ENCODE peak calls at places on chromosomes 6 and 20, in eight cellular contexts. One of them, this sample, is unnamed.

GRCh38 chr20:53529658-53530057 is 64.0 kb downstream of the ZNF217 start:
- DNase-seq in NCI-H748 treated with DMSO at 0.1 percent for 48 hours: no peak
- DNase-seq in pulmonary artery endothelial cell: no peak
- DNase-seq in putamen: no peak
- DNase-seq in uterus: no peak
- DNase-seq in activated CD4-positive, alpha-beta T cell treated with anti-CD3 and anti-CD28 coated beads, Interleukin-2, amount 10 ng/mL, durations not matched to agents 7 days and 5 days: no peak
- DNase-seq in breast epithelium: no peak
- DNase-seq in SK-N-SH: no peak
- DNase-seq in this sample: no peak

GRCh38 chr6:132491303-132491702 is 21.6 kb downstream of the STX7 start:
- DNase-seq in putamen: no peak
- DNase-seq in SK-N-SH: no peak
- DNase-seq in pulmonary artery endothelial cell: no peak
- DNase-seq in uterus: peak; percentile 30
- DNase-seq in breast epithelium: no peak
- DNase-seq in NCI-H748 treated with DMSO at 0.1 percent for 48 hours: no peak
- DNase-seq in activated CD4-positive, alpha-beta T cell treated with anti-CD3 and anti-CD28 coated beads, Interleukin-2, amount 10 ng/mL, durations not matched to agents 7 days and 5 days: no peak
- DNase-seq in this sample: no peak

GRCh38 chr6:104548297-104548696 is 311.4 kb downstream of the HACE1 start:
- DNase-seq in NCI-H748 treated with DMSO at 0.1 percent for 48 hours: no peak
- DNase-seq in pulmonary artery endothelial cell: no peak
- DNase-seq in uterus: no peak
- DNase-seq in activated CD4-positive, alpha-beta T cell treated with anti-CD3 and anti-CD28 coated beads, Interleukin-2, amount 10 ng/mL, durations not matched to agents 7 days and 5 days: no peak
- DNase-seq in breast epithelium: no peak
- DNase-seq in putamen: no peak
- DNase-seq in SK-N-SH: no peak
- DNase-seq in this sample: no peak

GRCh38 chr20:11473971-11474370 is 443.7 kb upstream of the BTBD3 start:
- DNase-seq in SK-N-SH: no peak
- DNase-seq in NCI-H748 treated with DMSO at 0.1 percent for 48 hours: no peak
- DNase-seq in activated CD4-positive, alpha-beta T cell treated with anti-CD3 and anti-CD28 coated beads, Interleukin-2, amount 10 ng/mL, durations not matched to agents 7 days and 5 days: no peak
- DNase-seq in uterus: no peak
- DNase-seq in pulmonary artery endothelial cell: no peak
- DNase-seq in putamen: no peak
- DNase-seq in breast epithelium: no peak
- DNase-seq in this sample: no peak

GRCh38 chr6:100176321-100176950 is 182.4 kb upstream of the MCHR2 start:
- DNase-seq in NCI-H748 treated with DMSO at 0.1 percent for 48 hours: no peak
- DNase-seq in putamen: no peak
- DNase-seq in uterus: no peak
- DNase-seq in breast epithelium: no peak
- DNase-seq in activated CD4-positive, alpha-beta T cell treated with anti-CD3 and anti-CD28 coated beads, Interleukin-2, amount 10 ng/mL, durations not matched to agents 7 days and 5 days: no peak
- DNase-seq in SK-N-SH: no peak
- DNase-seq in pulmonary artery endothelial cell: no peak
- DNase-seq in this sample: no peak

GRCh38 chr6:91669154-91669903 is 1082.5 kb upstream of the MAP3K7 start:
- DNase-seq in NCI-H748 treated with DMSO at 0.1 percent for 48 hours: no peak
- DNase-seq in breast epithelium: no peak
- DNase-seq in pulmonary artery endothelial cell: no peak
- DNase-seq in putamen: peak; percentile 87
- DNase-seq in uterus: no peak
- DNase-seq in activated CD4-positive, alpha-beta T cell treated with anti-CD3 and anti-CD28 coated beads, Interleukin-2, amount 10 ng/mL, durations not matched to agents 7 days and 5 days: no peak
- DNase-seq in SK-N-SH: no peak
- DNase-seq in this sample: no peak

GRCh38 chr20:35954907-35955251 is 577 bp upstream of the SCAND1 start:
- DNase-seq in SK-N-SH: no peak
- DNase-seq in breast epithelium: no peak
- DNase-seq in putamen: no peak
- DNase-seq in activated CD4-positive, alpha-beta T cell treated with anti-CD3 and anti-CD28 coated beads, Interleukin-2, amount 10 ng/mL, durations not matched to agents 7 days and 5 days: peak; percentile 43
- DNase-seq in pulmonary artery endothelial cell: no peak
- DNase-seq in NCI-H748 treated with DMSO at 0.1 percent for 48 hours: no peak
- DNase-seq in uterus: no peak
- DNase-seq in this sample: peak; percentile 18

GRCh38 chr20:11686900-11687543 is 230.7 kb upstream of the BTBD3 start:
- DNase-seq in uterus: no peak
- DNase-seq in NCI-H748 treated with DMSO at 0.1 percent for 48 hours: peak; percentile 89
- DNase-seq in putamen: peak; percentile 39
- DNase-seq in activated CD4-positive, alpha-beta T cell treated with anti-CD3 and anti-CD28 coated beads, Interleukin-2, amount 10 ng/mL, durations not matched to agents 7 days and 5 days: no peak
- DNase-seq in SK-N-SH: no peak
- DNase-seq in breast epithelium: no peak
- DNase-seq in pulmonary artery endothelial cell: no peak
- DNase-seq in this sample: no peak

GRCh38 chr6:52574709-52575489 is 2.0 kb downstream of the TRAM2 start:
- DNase-seq in NCI-H748 treated with DMSO at 0.1 percent for 48 hours: no peak
- DNase-seq in pulmonary artery endothelial cell: no peak
- DNase-seq in uterus: no peak
- DNase-seq in breast epithelium: no peak
- DNase-seq in activated CD4-positive, alpha-beta T cell treated with anti-CD3 and anti-CD28 coated beads, Interleukin-2, amount 10 ng/mL, durations not matched to agents 7 days and 5 days: peak; percentile 78
- DNase-seq in SK-N-SH: no peak
- DNase-seq in putamen: no peak
- DNase-seq in this sample: peak; percentile 46

GRCh38 chr6:36677059-36677749 is 1.3 kb upstream of the CDKN1A start:
- DNase-seq in pulmonary artery endothelial cell: no peak
- DNase-seq in SK-N-SH: peak; percentile 41
- DNase-seq in breast epithelium: no peak
- DNase-seq in uterus: no peak
- DNase-seq in NCI-H748 treated with DMSO at 0.1 percent for 48 hours: no peak
- DNase-seq in activated CD4-positive, alpha-beta T cell treated with anti-CD3 and anti-CD28 coated beads, Interleukin-2, amount 10 ng/mL, durations not matched to agents 7 days and 5 days: no peak
- DNase-seq in putamen: no peak
- DNase-seq in this sample: no peak

GRCh38 chr20:4545526-4545925 is 176.2 kb upstream of the PRND start:
- DNase-seq in activated CD4-positive, alpha-beta T cell treated with anti-CD3 and anti-CD28 coated beads, Interleukin-2, amount 10 ng/mL, durations not matched to agents 7 days and 5 days: no peak
- DNase-seq in SK-N-SH: no peak
- DNase-seq in putamen: no peak
- DNase-seq in NCI-H748 treated with DMSO at 0.1 percent for 48 hours: no peak
- DNase-seq in uterus: no peak
- DNase-seq in pulmonary artery endothelial cell: no peak
- DNase-seq in breast epithelium: no peak
- DNase-seq in this sample: no peak

GRCh38 chr20:20369353-20370086 is 1.6 kb downstream of the INSM1 start:
- DNase-seq in NCI-H748 treated with DMSO at 0.1 percent for 48 hours: peak; percentile 74
- DNase-seq in SK-N-SH: peak; percentile 50
- DNase-seq in pulmonary artery endothelial cell: no peak
- DNase-seq in breast epithelium: no peak
- DNase-seq in uterus: no peak
- DNase-seq in putamen: no peak
- DNase-seq in activated CD4-positive, alpha-beta T cell treated with anti-CD3 and anti-CD28 coated beads, Interleukin-2, amount 10 ng/mL, durations not matched to agents 7 days and 5 days: no peak
- DNase-seq in this sample: no peak

GRCh38 chr6:117326396-117326795 is 61.0 kb downstream of the VGLL2 start:
- DNase-seq in activated CD4-positive, alpha-beta T cell treated with anti-CD3 and anti-CD28 coated beads, Interleukin-2, amount 10 ng/mL, durations not matched to agents 7 days and 5 days: no peak
- DNase-seq in putamen: no peak
- DNase-seq in breast epithelium: no peak
- DNase-seq in SK-N-SH: no peak
- DNase-seq in pulmonary artery endothelial cell: no peak
- DNase-seq in NCI-H748 treated with DMSO at 0.1 percent for 48 hours: no peak
- DNase-seq in uterus: no peak
- DNase-seq in this sample: no peak

GRCh38 chr6:165686966-165687365 is 23.9 kb upstream of the PDE10A start:
- DNase-seq in NCI-H748 treated with DMSO at 0.1 percent for 48 hours: no peak
- DNase-seq in breast epithelium: no peak
- DNase-seq in pulmonary artery endothelial cell: no peak
- DNase-seq in SK-N-SH: no peak
- DNase-seq in putamen: peak; percentile 86
- DNase-seq in activated CD4-positive, alpha-beta T cell treated with anti-CD3 and anti-CD28 coated beads, Interleukin-2, amount 10 ng/mL, durations not matched to agents 7 days and 5 days: no peak
- DNase-seq in uterus: no peak
- DNase-seq in this sample: no peak

GRCh38 chr6:63347599-63347998 is 27.8 kb upstream of the LGSN start:
- DNase-seq in uterus: no peak
- DNase-seq in breast epithelium: no peak
- DNase-seq in activated CD4-positive, alpha-beta T cell treated with anti-CD3 and anti-CD28 coated beads, Interleukin-2, amount 10 ng/mL, durations not matched to agents 7 days and 5 days: no peak
- DNase-seq in pulmonary artery endothelial cell: peak; percentile 61
- DNase-seq in SK-N-SH: no peak
- DNase-seq in putamen: no peak
- DNase-seq in NCI-H748 treated with DMSO at 0.1 percent for 48 hours: no peak
- DNase-seq in this sample: no peak

GRCh38 chr6:3838992-3839867 is 9.9 kb upstream of the FAM50B start:
- DNase-seq in breast epithelium: no peak
- DNase-seq in putamen: no peak
- DNase-seq in activated CD4-positive, alpha-beta T cell treated with anti-CD3 and anti-CD28 coated beads, Interleukin-2, amount 10 ng/mL, durations not matched to agents 7 days and 5 days: no peak
- DNase-seq in uterus: no peak
- DNase-seq in NCI-H748 treated with DMSO at 0.1 percent for 48 hours: no peak
- DNase-seq in SK-N-SH: no peak
- DNase-seq in pulmonary artery endothelial cell: no peak
- DNase-seq in this sample: no peak

GRCh38 chr20:22462975-22463914 is 121.1 kb downstream of the FOXA2 start:
- DNase-seq in breast epithelium: no peak
- DNase-seq in SK-N-SH: no peak
- DNase-seq in NCI-H748 treated with DMSO at 0.1 percent for 48 hours: peak; percentile 99
- DNase-seq in activated CD4-positive, alpha-beta T cell treated with anti-CD3 and anti-CD28 coated beads, Interleukin-2, amount 10 ng/mL, durations not matched to agents 7 days and 5 days: no peak
- DNase-seq in uterus: no peak
- DNase-seq in pulmonary artery endothelial cell: no peak
- DNase-seq in putamen: no peak
- DNase-seq in this sample: no peak

GRCh38 chr20:16280219-16280618 is 293.0 kb downstream of the KIF16B start:
- DNase-seq in activated CD4-positive, alpha-beta T cell treated with anti-CD3 and anti-CD28 coated beads, Interleukin-2, amount 10 ng/mL, durations not matched to agents 7 days and 5 days: no peak
- DNase-seq in SK-N-SH: no peak
- DNase-seq in uterus: no peak
- DNase-seq in NCI-H748 treated with DMSO at 0.1 percent for 48 hours: no peak
- DNase-seq in putamen: no peak
- DNase-seq in breast epithelium: no peak
- DNase-seq in pulmonary artery endothelial cell: no peak
- DNase-seq in this sample: no peak

GRCh38 chr6:138787138-138787537 is 8.7 kb upstream of the ECT2L start:
- DNase-seq in SK-N-SH: no peak
- DNase-seq in breast epithelium: no peak
- DNase-seq in pulmonary artery endothelial cell: no peak
- DNase-seq in uterus: no peak
- DNase-seq in putamen: no peak
- DNase-seq in NCI-H748 treated with DMSO at 0.1 percent for 48 hours: no peak
- DNase-seq in activated CD4-positive, alpha-beta T cell treated with anti-CD3 and anti-CD28 coated beads, Interleukin-2, amount 10 ng/mL, durations not matched to agents 7 days and 5 days: no peak
- DNase-seq in this sample: no peak

GRCh38 chr20:44703183-44703925 is 11.8 kb upstream of the CCN5 start:
- DNase-seq in breast epithelium: no peak
- DNase-seq in putamen: no peak
- DNase-seq in uterus: no peak
- DNase-seq in pulmonary artery endothelial cell: no peak
- DNase-seq in activated CD4-positive, alpha-beta T cell treated with anti-CD3 and anti-CD28 coated beads, Interleukin-2, amount 10 ng/mL, durations not matched to agents 7 days and 5 days: no peak
- DNase-seq in SK-N-SH: no peak
- DNase-seq in NCI-H748 treated with DMSO at 0.1 percent for 48 hours: no peak
- DNase-seq in this sample: no peak

GRCh38 chr20:8990770-8991169 is 78.1 kb upstream of the PLCB4 start:
- DNase-seq in activated CD4-positive, alpha-beta T cell treated with anti-CD3 and anti-CD28 coated beads, Interleukin-2, amount 10 ng/mL, durations not matched to agents 7 days and 5 days: no peak
- DNase-seq in breast epithelium: no peak
- DNase-seq in putamen: no peak
- DNase-seq in uterus: no peak
- DNase-seq in pulmonary artery endothelial cell: no peak
- DNase-seq in SK-N-SH: no peak
- DNase-seq in NCI-H748 treated with DMSO at 0.1 percent for 48 hours: no peak
- DNase-seq in this sample: no peak

GRCh38 chr6:166989427-166990034 is 9.7 kb upstream of the CEP43 start:
- DNase-seq in putamen: peak; percentile 39
- DNase-seq in pulmonary artery endothelial cell: no peak
- DNase-seq in SK-N-SH: peak; percentile 34
- DNase-seq in NCI-H748 treated with DMSO at 0.1 percent for 48 hours: peak; percentile 1
- DNase-seq in breast epithelium: no peak
- DNase-seq in activated CD4-positive, alpha-beta T cell treated with anti-CD3 and anti-CD28 coated beads, Interleukin-2, amount 10 ng/mL, durations not matched to agents 7 days and 5 days: peak; percentile 23
- DNase-seq in uterus: no peak
- DNase-seq in this sample: peak; percentile 28

GRCh38 chr6:12704946-12705345 is 11.6 kb upstream of the PHACTR1 start:
- DNase-seq in putamen: no peak
- DNase-seq in pulmonary artery endothelial cell: no peak
- DNase-seq in NCI-H748 treated with DMSO at 0.1 percent for 48 hours: no peak
- DNase-seq in breast epithelium: no peak
- DNase-seq in uterus: no peak
- DNase-seq in SK-N-SH: no peak
- DNase-seq in activated CD4-positive, alpha-beta T cell treated with anti-CD3 and anti-CD28 coated beads, Interleukin-2, amount 10 ng/mL, durations not matched to agents 7 days and 5 days: no peak
- DNase-seq in this sample: no peak

GRCh38 chr20:7449269-7449668 is 491.0 kb downstream of the HAO1 start:
- DNase-seq in NCI-H748 treated with DMSO at 0.1 percent for 48 hours: no peak
- DNase-seq in SK-N-SH: no peak
- DNase-seq in pulmonary artery endothelial cell: no peak
- DNase-seq in uterus: no peak
- DNase-seq in breast epithelium: no peak
- DNase-seq in activated CD4-positive, alpha-beta T cell treated with anti-CD3 and anti-CD28 coated beads, Interleukin-2, amount 10 ng/mL, durations not matched to agents 7 days and 5 days: no peak
- DNase-seq in putamen: no peak
- DNase-seq in this sample: no peak

GRCh38 chr6:4687989-4688947 is 87.9 kb upstream of the CDYL start:
- DNase-seq in activated CD4-positive, alpha-beta T cell treated with anti-CD3 and anti-CD28 coated beads, Interleukin-2, amount 10 ng/mL, durations not matched to agents 7 days and 5 days: no peak
- DNase-seq in uterus: no peak
- DNase-seq in pulmonary artery endothelial cell: peak; percentile 44
- DNase-seq in putamen: no peak
- DNase-seq in breast epithelium: no peak
- DNase-seq in NCI-H748 treated with DMSO at 0.1 percent for 48 hours: no peak
- DNase-seq in SK-N-SH: no peak
- DNase-seq in this sample: no peak

GRCh38 chr6:84791927-84792326 is 27.5 kb upstream of the TBX18 start:
- DNase-seq in putamen: no peak
- DNase-seq in pulmonary artery endothelial cell: no peak
- DNase-seq in breast epithelium: no peak
- DNase-seq in NCI-H748 treated with DMSO at 0.1 percent for 48 hours: no peak
- DNase-seq in uterus: no peak
- DNase-seq in activated CD4-positive, alpha-beta T cell treated with anti-CD3 and anti-CD28 coated beads, Interleukin-2, amount 10 ng/mL, durations not matched to agents 7 days and 5 days: no peak
- DNase-seq in SK-N-SH: no peak
- DNase-seq in this sample: no peak

GRCh38 chr6:100134297-100134696 is 140.3 kb upstream of the MCHR2 start:
- DNase-seq in putamen: no peak
- DNase-seq in NCI-H748 treated with DMSO at 0.1 percent for 48 hours: no peak
- DNase-seq in activated CD4-positive, alpha-beta T cell treated with anti-CD3 and anti-CD28 coated beads, Interleukin-2, amount 10 ng/mL, durations not matched to agents 7 days and 5 days: no peak
- DNase-seq in uterus: no peak
- DNase-seq in breast epithelium: no peak
- DNase-seq in SK-N-SH: no peak
- DNase-seq in pulmonary artery endothelial cell: no peak
- DNase-seq in this sample: no peak

GRCh38 chr6:37631295-37631694 is 66.4 kb downstream of the MDGA1 start:
- DNase-seq in breast epithelium: no peak
- DNase-seq in pulmonary artery endothelial cell: no peak
- DNase-seq in SK-N-SH: no peak
- DNase-seq in activated CD4-positive, alpha-beta T cell treated with anti-CD3 and anti-CD28 coated beads, Interleukin-2, amount 10 ng/mL, durations not matched to agents 7 days and 5 days: no peak
- DNase-seq in uterus: no peak
- DNase-seq in NCI-H748 treated with DMSO at 0.1 percent for 48 hours: no peak
- DNase-seq in putamen: no peak
- DNase-seq in this sample: no peak

GRCh38 chr6:13421425-13422057 is 65.9 kb downstream of the GFOD1 start:
- DNase-seq in pulmonary artery endothelial cell: no peak
- DNase-seq in SK-N-SH: no peak
- DNase-seq in NCI-H748 treated with DMSO at 0.1 percent for 48 hours: no peak
- DNase-seq in uterus: no peak
- DNase-seq in activated CD4-positive, alpha-beta T cell treated with anti-CD3 and anti-CD28 coated beads, Interleukin-2, amount 10 ng/mL, durations not matched to agents 7 days and 5 days: no peak
- DNase-seq in breast epithelium: no peak
- DNase-seq in putamen: no peak
- DNase-seq in this sample: no peak

GRCh38 chr20:19327401-19327800 is 115.0 kb downstream of the SLC24A3 start:
- DNase-seq in uterus: no peak
- DNase-seq in activated CD4-positive, alpha-beta T cell treated with anti-CD3 and anti-CD28 coated beads, Interleukin-2, amount 10 ng/mL, durations not matched to agents 7 days and 5 days: no peak
- DNase-seq in pulmonary artery endothelial cell: no peak
- DNase-seq in breast epithelium: no peak
- DNase-seq in SK-N-SH: no peak
- DNase-seq in putamen: no peak
- DNase-seq in NCI-H748 treated with DMSO at 0.1 percent for 48 hours: no peak
- DNase-seq in this sample: no peak

GRCh38 chr6:2807342-2808090 is 34.1 kb downstream of the SERPINB1 start:
- DNase-seq in SK-N-SH: no peak
- DNase-seq in uterus: no peak
- DNase-seq in putamen: peak; percentile 61
- DNase-seq in activated CD4-positive, alpha-beta T cell treated with anti-CD3 and anti-CD28 coated beads, Interleukin-2, amount 10 ng/mL, durations not matched to agents 7 days and 5 days: no peak
- DNase-seq in NCI-H748 treated with DMSO at 0.1 percent for 48 hours: no peak
- DNase-seq in breast epithelium: no peak
- DNase-seq in pulmonary artery endothelial cell: no peak
- DNase-seq in this sample: no peak

GRCh38 chr20:19966840-19967239 is 50.3 kb upstream of the NAA20 start:
- DNase-seq in uterus: no peak
- DNase-seq in SK-N-SH: no peak
- DNase-seq in breast epithelium: no peak
- DNase-seq in NCI-H748 treated with DMSO at 0.1 percent for 48 hours: peak; percentile 52
- DNase-seq in pulmonary artery endothelial cell: no peak
- DNase-seq in activated CD4-positive, alpha-beta T cell treated with anti-CD3 and anti-CD28 coated beads, Interleukin-2, amount 10 ng/mL, durations not matched to agents 7 days and 5 days: no peak
- DNase-seq in putamen: no peak
- DNase-seq in this sample: no peak

GRCh38 chr6:117482240-117483003 is at the start of gene DCBLD1:
- DNase-seq in activated CD4-positive, alpha-beta T cell treated with anti-CD3 and anti-CD28 coated beads, Interleukin-2, amount 10 ng/mL, durations not matched to agents 7 days and 5 days: peak; percentile 53
- DNase-seq in pulmonary artery endothelial cell: no peak
- DNase-seq in NCI-H748 treated with DMSO at 0.1 percent for 48 hours: peak; percentile 31
- DNase-seq in putamen: peak; percentile 61
- DNase-seq in SK-N-SH: peak; percentile 81
- DNase-seq in uterus: peak; percentile 60
- DNase-seq in breast epithelium: peak; percentile 55
- DNase-seq in this sample: peak; percentile 47